ENCODE peak calls at places on chromosome 10, in ten cellular contexts. I is fibroblast of lung, V is breast epithelium, E is hepatocyte, N is gastrocnemius medialis, L is A549, D is left lung, R is upper lobe of right lung, W is endothelial cell of umbilical vein, M is esophagus muscularis mucosa. H is an unnamed sample. For H3K4me1, the result is how much of the 10 kb centered on the place peaks cover.

GRCh38 chr10:99374526-99374925 is 45.4 kb downstream of the CNNM1 start:
- DNase-seq in I (no peak), V (no peak), E (no peak), N (no peak), L (no peak), D (peak), R (no peak), W (peak), M (no peak), H (no peak)

GRCh38 chr10:86958109-86958830 is at the start of gene SNCG:
- DNase-seq in I (no peak), V (peak), E (no peak), N (no peak), L (no peak), D (no peak), R (peak), W (peak), M (no peak), H (no peak)

GRCh38 chr10:98511861-98512260 is 65.1 kb upstream of the HPS1 start:
- DNase-seq in I (no peak), V (no peak), E (no peak), N (no peak), L (no peak), D (no peak), R (no peak), W (no peak), M (no peak), H (no peak)

GRCh38 chr10:44865289-44865671 is 45.9 kb upstream of the TMEM72 start:
- DNase-seq in I (no peak), V (no peak), E (no peak), N (peak), L (no peak), D (no peak), R (no peak), W (no peak), M (no peak), H (no peak)

GRCh38 chr10:58919927-58920654 is 256.4 kb upstream of the PHYHIPL start:
- DNase-seq in I (peak), V (no peak), E (no peak), N (no peak), L (peak), D (no peak), R (no peak), W (no peak), M (no peak), H (no peak)

GRCh38 chr10:131657318-131657984 is 243.4 kb upstream of the PPP2R2D start:
- DNase-seq in I (no peak), V (no peak), E (no peak), N (no peak), L (no peak), D (no peak), R (peak), W (no peak), M (no peak), H (no peak)

GRCh38 chr10:123462760-123463159 is 203.4 kb upstream of the GPR26 start:
- DNase-seq in I (no peak), V (no peak), E (no peak), N (no peak), L (no peak), D (no peak), R (no peak), W (no peak), M (no peak), H (no peak)

GRCh38 chr10:106711313-106711906 is 453.1 kb downstream of the SORCS1 start:
- DNase-seq in I (peak), V (no peak), E (peak), N (no peak), L (peak), D (no peak), R (peak), W (no peak), M (no peak), H (no peak)

GRCh38 chr10:60762554-60762953 is 15.7 kb upstream of the CDK1 start:
- DNase-seq in I (no peak), V (no peak), E (no peak), N (no peak), L (no peak), D (no peak), R (no peak), W (no peak), M (no peak), H (no peak)

GRCh38 chr10:17257466-17258321 is 29.7 kb downstream of the VIM start:
- DNase-seq in I (peak), V (peak), E (peak), N (peak), L (peak), D (peak), R (no peak), W (peak), M (no peak), H (no peak)

GRCh38 chr10:74589226-74589673 is 237.2 kb upstream of the KAT6B start:
- DNase-seq in I (peak), V (peak), E (peak), N (peak), L (peak), D (peak), R (peak), W (peak), M (peak), H (peak)

GRCh38 chr10:74586088-74586585 is 240.3 kb upstream of the KAT6B start:
- DNase-seq in I (peak), V (no peak), E (no peak), N (no peak), L (peak), D (no peak), R (no peak), W (peak), M (no peak), H (no peak)

GRCh38 chr10:74587109-74587508 is 239.3 kb upstream of the KAT6B start:
- DNase-seq in I (no peak), V (no peak), E (no peak), N (no peak), L (no peak), D (no peak), R (no peak), W (no peak), M (no peak), H (no peak)

DNA sequence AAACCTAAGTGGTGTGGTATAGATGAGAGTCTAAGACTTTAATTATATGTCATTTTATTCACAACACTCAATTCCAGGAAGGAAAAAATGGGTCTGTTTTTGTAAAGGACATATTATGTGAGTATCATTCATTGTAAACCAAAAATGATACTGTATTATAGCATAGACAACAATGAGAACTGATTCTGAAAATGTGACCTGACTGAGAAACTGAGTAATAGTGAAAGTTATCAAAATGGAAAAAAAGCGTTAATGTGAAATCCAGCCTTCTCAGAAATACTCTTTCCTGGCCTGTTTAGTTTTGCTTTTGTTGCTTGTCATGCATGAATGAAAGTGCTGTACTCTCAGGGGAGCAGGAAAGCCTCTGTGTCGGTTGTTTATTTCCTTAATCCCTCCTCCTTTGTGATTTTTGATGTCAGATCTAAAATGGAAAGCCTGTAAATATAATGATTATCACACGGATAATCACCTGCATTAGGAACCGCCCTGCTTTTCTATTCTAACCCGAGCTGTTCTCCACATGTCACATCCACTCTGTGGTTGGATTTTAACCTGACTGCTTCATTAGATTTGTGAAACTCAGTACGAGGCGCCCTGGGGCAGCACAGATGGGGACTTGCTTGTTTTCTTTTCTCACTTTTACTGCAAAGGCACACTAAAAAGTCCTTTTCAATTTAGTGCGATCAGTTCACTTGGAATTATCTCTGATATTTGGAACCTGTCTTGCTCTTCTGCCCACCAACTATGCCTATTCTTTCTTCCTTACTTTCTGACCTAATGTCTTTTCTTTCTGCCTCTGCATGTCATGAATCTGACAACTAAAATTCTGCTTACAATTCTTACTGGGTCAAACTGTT is 240.9 kb upstream of the KAT6B start:
- DNase-seq in I (peak), V (no peak), E (no peak), N (no peak), L (no peak), D (no peak), R (no peak), W (peak), M (no peak), H (no peak)
- H3K4me3 ChIP-seq in I (no peak), V (no peak), E (peak), N (peak), L (no peak), D (no peak), R (no peak), W (no peak), M (peak), H (peak)

DNA sequence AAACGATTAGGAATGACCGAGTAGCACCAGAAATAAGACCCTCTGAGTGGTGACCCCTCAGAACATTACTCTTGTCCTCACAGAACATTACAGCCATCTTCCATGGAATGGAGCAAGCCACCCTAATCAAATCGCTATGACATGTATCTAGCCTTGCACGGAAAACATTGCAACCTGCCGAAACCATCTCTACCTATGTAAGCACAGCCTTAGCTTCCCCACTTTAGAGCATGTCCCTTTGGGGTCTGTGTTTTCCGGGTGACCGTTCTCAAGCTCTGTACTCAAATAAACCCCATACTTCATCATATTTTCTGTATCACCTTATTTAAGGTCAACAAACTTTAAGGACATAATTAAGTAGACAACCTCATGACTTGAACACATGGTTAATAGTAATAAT is 179.0 kb downstream of the PRKCQ start:
- DNase-seq in I (no peak), V (no peak), E (no peak), N (no peak), L (no peak), D (no peak), R (no peak), W (no peak), M (no peak), H (no peak)
- H3K4me1 ChIP-seq in I (under half), V (under half), E (under half), N (under half), L (half or more), D (half or more), R (under half), W (under half), M (under half), H (under half)

DNA sequence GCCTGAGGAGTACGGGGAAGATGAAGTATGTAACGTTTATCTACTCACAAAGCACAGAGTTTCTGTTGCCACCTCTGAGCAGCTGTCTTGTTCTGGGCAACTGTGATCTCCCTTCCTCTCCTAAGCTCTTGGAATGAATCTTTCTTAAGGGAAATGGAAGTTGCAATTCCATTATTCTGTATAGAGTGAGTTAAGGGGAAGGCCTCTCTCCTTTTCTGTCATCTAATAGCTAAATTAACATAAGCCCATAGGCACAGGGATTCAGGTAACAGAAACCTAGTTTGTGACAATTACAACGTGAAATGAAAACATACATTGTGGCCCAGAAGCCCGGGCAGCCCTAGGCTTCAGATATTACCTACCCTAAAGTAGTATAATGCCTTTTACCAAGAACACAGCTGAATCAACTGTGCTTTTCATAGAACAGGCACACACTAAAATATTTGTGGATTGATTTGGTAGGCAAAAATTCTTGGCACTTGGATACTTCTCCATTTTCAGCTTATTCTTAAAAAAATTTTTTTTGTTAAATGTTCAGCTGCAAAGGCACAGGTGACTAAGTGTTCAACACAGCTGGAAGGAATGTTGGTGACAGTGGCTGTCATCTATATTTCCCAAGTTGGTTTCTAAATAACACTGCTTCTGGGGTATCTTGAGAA is 3.8 kb upstream of the PDCD4 start:
- DNase-seq in I (no peak), V (no peak), E (no peak), N (no peak), L (no peak), D (no peak), R (no peak), W (no peak), M (no peak), H (no peak)
- TF ChIP-seq CTCF in I (no peak), V (no peak), E (no peak), N (no peak), L (no peak), D (no peak), R (no peak), W (no peak), M (no peak), H (no peak)

GRCh38 chr10:21523007-21523406 is 2.5 kb downstream of the SKIDA1 start:
- DNase-seq in I (no peak), V (no peak), E (no peak), N (no peak), L (peak), D (no peak), R (no peak), W (no peak), M (no peak), H (no peak)

GRCh38 chr10:21524526-21525366 is 736 bp downstream of the SKIDA1 start:
- DNase-seq in I (peak), V (no peak), E (peak), N (no peak), L (peak), D (no peak), R (no peak), W (peak), M (no peak), H (no peak)

GRCh38 chr10:21524131-21524525 is 1.4 kb downstream of the SKIDA1 start:
- DNase-seq in I (no peak), V (no peak), E (no peak), N (no peak), L (no peak), D (no peak), R (no peak), W (no peak), M (no peak), H (no peak)

GRCh38 chr10:21521910-21522533 is 3.5 kb downstream of the SKIDA1 start:
- DNase-seq in I (peak), V (no peak), E (no peak), N (no peak), L (no peak), D (no peak), R (no peak), W (no peak), M (no peak), H (no peak)

GRCh38 chr10:21523557-21524008 is 1.9 kb downstream of the SKIDA1 start:
- DNase-seq in I (peak), V (no peak), E (peak), N (no peak), L (no peak), D (no peak), R (no peak), W (no peak), M (peak), H (no peak)
- H3K4me3 ChIP-seq in I (no peak), V (no peak), E (no peak), N (peak), L (no peak), D (no peak), R (no peak), W (no peak), M (no peak), H (peak)

DNA sequence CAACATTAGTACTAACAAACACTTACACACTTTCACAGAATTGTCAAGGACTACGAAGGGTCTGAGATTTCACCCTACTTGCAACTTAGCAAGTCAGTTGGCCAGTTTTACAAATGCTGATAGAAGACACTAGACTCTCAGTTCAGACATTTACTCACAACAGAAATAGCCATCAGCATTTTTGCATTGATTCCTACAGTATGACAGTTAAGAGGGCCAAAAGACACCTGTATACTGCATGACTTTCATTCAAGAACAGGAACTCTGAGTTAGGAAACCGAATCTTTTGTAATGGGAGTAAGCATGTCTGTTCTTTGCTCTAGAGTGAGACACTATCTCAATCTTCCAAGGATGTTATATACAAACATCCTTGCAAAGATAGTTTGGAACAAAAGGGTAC is 40.9 kb downstream of the FAM204A start:
- DNase-seq in I (no peak), V (no peak), E (no peak), N (no peak), L (no peak), D (no peak), R (no peak), W (no peak), M (no peak), H (no peak)
- H3K4me1 ChIP-seq in I (under half), V (under half), E (under half), N (under half), L (under half), D (under half), R (under half), W (under half), M (under half), H (under half)